ENCODE peak calls at places on chromosomes 1 and 21, in five cellular contexts. S, X, A, N and M are unnamed samples.

GRCh38 chr1:88655685-88656299 is 28.3 kb upstream of the PKN2 start:
- DNase-seq in X (no peak), S (peak; percentile 1), N (peak; percentile 19), A (no peak), M (peak; percentile 40)

GRCh38 chr1:223628233-223628632 is 37.3 kb downstream of the CAPN8 start:
- DNase-seq in A (peak; percentile 55), S (peak; percentile 60), X (peak; percentile 33), N (peak; percentile 54), M (no peak)

GRCh38 chr1:52506349-52506748 is 46.5 kb downstream of the TUT4 start:
- DNase-seq in A (no peak), N (no peak), S (no peak), X (no peak), M (no peak)

GRCh38 chr1:8794605-8795004 is 22.8 kb downstream of the RERE start:
- DNase-seq in N (no peak), S (peak; percentile 14), X (no peak), A (no peak), M (no peak)

GRCh38 chr1:60388092-60388987 is 314.8 kb upstream of the C1orf87 start:
- DNase-seq in S (peak; percentile 29), N (no peak), A (no peak), X (no peak), M (no peak)

GRCh38 chr1:234125283-234125682 is 220.8 kb downstream of the SLC35F3 start:
- DNase-seq in N (no peak), S (peak; percentile 51), X (peak; percentile 34), A (no peak), M (peak; percentile 30)

GRCh38 chr1:21318714-21319159 is 28.5 kb upstream of the ECE1 start:
- DNase-seq in N (no peak), A (peak; percentile 66), X (no peak), S (no peak), M (no peak)

GRCh38 chr1:93751391-93752250 is 70.0 kb upstream of the BCAR3 start:
- DNase-seq in N (no peak), X (no peak), A (peak; percentile 81), S (no peak), M (no peak)

GRCh38 chr1:226651041-226651731 is 87.9 kb downstream of the ITPKB start:
- DNase-seq in S (no peak), N (no peak), X (no peak), A (no peak), M (no peak)

GRCh38 chr1:228043281-228043845 is 36.6 kb downstream of the WNT3A start:
- DNase-seq in S (no peak), A (peak; percentile 16), X (no peak), N (no peak), M (no peak)

GRCh38 chr21:44999972-45000636 is 60.3 kb downstream of the SLX9 start:
- DNase-seq in N (no peak), X (no peak), A (no peak), S (no peak), M (no peak)